ENCODE peak calls at places on chromosomes 2 and 18, in four cellular contexts. L is neural progenitor cell, E is AG04450, Z is hepatocyte. U is an unnamed sample.
A peak's percentile ranks its signal among the peaks of the same experiment; 100 is the strongest.

GRCh38 chr18:36592282-36592681 is 236.5 kb downstream of the TPGS2 start:
- DNase-seq in L (no peak), E (no peak), Z (no peak), U (no peak)

GRCh38 chr2:73112026-73112912 is 479 bp downstream of the RAB11FIP5 start:
- DNase-seq in L (peak; percentile 79), E (no peak), Z (peak; percentile 73), U (peak; percentile 27)

GRCh38 chr18:41370740-41371623 is 584.1 kb upstream of the PIK3C3 start:
- DNase-seq in L (no peak), E (no peak), Z (no peak), U (no peak)

GRCh38 chr2:237137626-237138323 is 52.1 kb downstream of the COPS8 start:
- DNase-seq in L (peak; percentile 74), E (no peak), Z (no peak), U (no peak)

GRCh38 chr2:218387369-218388194 is 5.5 kb downstream of the SLC11A1 start:
- DNase-seq in L (peak; percentile 79), E (peak; percentile 61), Z (peak; percentile 93), U (peak; percentile 43)

GRCh38 chr2:42101641-42102605 is 54.1 kb downstream of the PKDCC start:
- DNase-seq in L (peak; percentile 52), E (peak; percentile 80), Z (peak; percentile 80), U (peak; percentile 90)

GRCh38 chr18:57434536-57435494 is at the start of gene ONECUT2:
- DNase-seq in L (peak; percentile 99), E (peak; percentile 46), Z (peak; percentile 97), U (peak; percentile 79)

GRCh38 chr2:202609381-202610145 is 25.2 kb upstream of the FAM117B start:
- DNase-seq in L (no peak), E (no peak), Z (no peak), U (peak; percentile 33)

GRCh38 chr18:34933880-34934689 is 107.1 kb upstream of the MAPRE2 start:
- DNase-seq in L (no peak), E (no peak), Z (no peak), U (no peak)

GRCh38 chr18:49858309-49859005 is 45.1 kb upstream of the ACAA2 start:
- DNase-seq in L (peak; percentile 79), E (peak; percentile 38), Z (peak; percentile 86), U (peak; percentile 74)

GRCh38 chr2:75007819-75008218 is 49.4 kb downstream of the POLE4 start:
- DNase-seq in L (no peak), E (no peak), Z (no peak), U (no peak)

GRCh38 chr2:37306024-37306423 is 18.6 kb downstream of the PRKD3 start:
- DNase-seq in L (no peak), E (no peak), Z (peak; percentile 23), U (no peak)

GRCh38 chr2:241314181-241314932 is 1.1 kb downstream of the HDLBP start:
- DNase-seq in L (no peak), E (peak; percentile 11), Z (no peak), U (no peak)

GRCh38 chr2:111662771-111663470 is 221.1 kb downstream of the ANAPC1 start:
- DNase-seq in L (no peak), E (no peak), Z (no peak), U (peak; percentile 52)

GRCh38 chr2:14743883-14744282 is 111.4 kb downstream of the LRATD1 start:
- DNase-seq in L (no peak), E (no peak), Z (peak; percentile 8), U (no peak)

GRCh38 chr18:21489119-21489750 is 111.3 kb downstream of the ESCO1 start:
- DNase-seq in L (peak; percentile 61), E (peak; percentile 13), Z (peak; percentile 80), U (peak; percentile 46)

GRCh38 chr2:124810132-124810531 is 785.0 kb downstream of the CNTNAP5 start:
- DNase-seq in L (peak; percentile 77), E (no peak), Z (peak; percentile 70), U (no peak)

GRCh38 chr2:95695613-95696012 is 103.8 kb downstream of the TRIM43 start:
- DNase-seq in L (no peak), E (no peak), Z (no peak), U (no peak)

GRCh38 chr2:154329510-154329909 is 369.0 kb upstream of the KCNJ3 start:
- DNase-seq in L (no peak), E (no peak), Z (no peak), U (no peak)

GRCh38 chr2:136985044-136985443 is 219.7 kb downstream of the THSD7B start:
- DNase-seq in L (no peak), E (no peak), Z (peak; percentile 11), U (no peak)

GRCh38 chr2:95325590-95326432 is 28.7 kb downstream of the KCNIP3 start:
- DNase-seq in L (no peak), E (no peak), Z (no peak), U (no peak)

GRCh38 chr18:46481048-46481846 is 175.8 kb downstream of the LOXHD1 start:
- DNase-seq in L (peak; percentile 73), E (peak; percentile 18), Z (peak; percentile 69), U (peak; percentile 79)

GRCh38 chr18:74654637-74655036 is 57.0 kb downstream of the ZNF407 start:
- DNase-seq in L (no peak), E (no peak), Z (no peak), U (no peak)

GRCh38 chr18:25726278-25726677 is 364.1 kb downstream of the SS18 start:
- DNase-seq in L (no peak), E (peak; percentile 8), Z (no peak), U (no peak)

GRCh38 chr2:203077458-203077857 is 62.8 kb downstream of the NBEAL1 start:
- DNase-seq in L (no peak), E (no peak), Z (no peak), U (no peak)

GRCh38 chr2:143375376-143375880 is 246.2 kb downstream of the ARHGAP15 start:
- DNase-seq in L (no peak), E (no peak), Z (no peak), U (no peak)

GRCh38 chr2:54660752-54661151 is 62.7 kb upstream of the EML6 start:
- DNase-seq in L (no peak), E (no peak), Z (no peak), U (no peak)

GRCh38 chr2:95234286-95234785 is 27.0 kb downstream of the ZNF892 start:
- DNase-seq in L (no peak), E (no peak), Z (no peak), U (no peak)

GRCh38 chr18:59954746-59955145 is 55.0 kb downstream of the PMAIP1 start:
- DNase-seq in L (no peak), E (peak; percentile 24), Z (no peak), U (no peak)

GRCh38 chr2:75808039-75808438 is 97.3 kb upstream of the GCFC2 start:
- DNase-seq in L (no peak), E (no peak), Z (peak; percentile 36), U (no peak)

GRCh38 chr2:82968381-82968780 is 1490.7 kb downstream of the SUCLG1 start:
- DNase-seq in L (no peak), E (no peak), Z (no peak), U (no peak)

GRCh38 chr2:196849895-196850294 is 40.7 kb upstream of the C2orf66 start:
- DNase-seq in L (peak; percentile 11), E (no peak), Z (peak; percentile 13), U (no peak)

GRCh38 chr2:63544017-63544627 is 44.2 kb downstream of the WDPCP start:
- DNase-seq in L (peak; percentile 10), E (no peak), Z (no peak), U (no peak)

GRCh38 chr2:173205375-173205774 is 129.7 kb downstream of the MAP3K20 start:
- DNase-seq in L (no peak), E (no peak), Z (peak; percentile 25), U (no peak)

GRCh38 chr2:133658020-133658903 is 90.0 kb upstream of the NCKAP5 start:
- DNase-seq in L (peak; percentile 67), E (no peak), Z (no peak), U (no peak)

GRCh38 chr2:105597831-105598293 is 146.8 kb upstream of the NCK2 start:
- DNase-seq in L (no peak), E (no peak), Z (no peak), U (no peak)

GRCh38 chr2:108611021-108611420 is 76.8 kb downstream of the LIMS1 start:
- DNase-seq in L (no peak), E (no peak), Z (no peak), U (no peak)

GRCh38 chr2:71925268-71926097 is 222.2 kb downstream of the CYP26B1 start:
- DNase-seq in L (no peak), E (no peak), Z (peak; percentile 47), U (no peak)

GRCh38 chr18:24188120-24188519 is 49.3 kb downstream of the CABYR start:
- DNase-seq in L (no peak), E (no peak), Z (no peak), U (no peak)

GRCh38 chr18:24187049-24187448 is 48.2 kb downstream of the CABYR start:
- DNase-seq in L (no peak), E (no peak), Z (no peak), U (no peak)

GRCh38 chr18:24189007-24189528 is 50.2 kb downstream of the CABYR start:
- DNase-seq in L (no peak), E (no peak), Z (no peak), U (no peak)

GRCh38 chr18:24185805-24186204 is 46.9 kb downstream of the CABYR start:
- DNase-seq in L (no peak), E (no peak), Z (no peak), U (no peak)

DNA sequence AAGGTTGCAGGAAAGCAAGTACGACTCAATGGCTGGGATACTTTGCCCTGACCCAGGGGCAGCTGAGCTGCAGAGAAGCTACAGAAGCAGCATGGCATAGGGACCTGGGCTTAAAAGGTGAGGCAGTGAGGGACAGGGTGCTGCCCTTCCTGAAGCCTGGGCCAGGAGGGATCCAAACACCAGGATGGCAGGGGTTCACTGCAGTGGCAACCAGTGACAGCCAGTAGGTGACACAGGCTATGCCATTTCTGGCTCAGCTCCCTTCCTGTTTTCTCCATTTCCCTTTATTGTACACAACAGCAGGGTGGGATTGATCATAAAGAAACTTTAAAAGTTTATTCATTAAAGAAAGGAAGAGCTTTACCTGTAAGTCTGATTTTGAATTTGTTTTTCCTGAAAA is 48.8 kb downstream of the CABYR start:
- DNase-seq in L (no peak), E (no peak), Z (no peak), U (no peak)
- TF ChIP-seq CTCF in L (no peak), E (no peak), Z (no peak), U (no peak)

GRCh38 chr2:171541202-171541884 is 19.1 kb downstream of the CYBRD1 start:
- DNase-seq in L (no peak), E (no peak), Z (no peak), U (peak; percentile 23)
- TF ChIP-seq CTCF in L (peak; percentile 42), E (peak; percentile 50), Z (peak; percentile 20), U (no peak)

GRCh38 chr18:78995740-78996395 is 16.2 kb downstream of the SALL3 start:
- DNase-seq in L (no peak), E (no peak), Z (no peak), U (no peak)

GRCh38 chr18:78998350-78999055 is 18.9 kb downstream of the SALL3 start:
- DNase-seq in L (no peak), E (no peak), Z (no peak), U (no peak)

GRCh38 chr18:79001001-79001400 is 21.4 kb downstream of the SALL3 start:
- DNase-seq in L (no peak), E (no peak), Z (no peak), U (no peak)

GRCh38 chr18:78996741-78997490 is 17.3 kb downstream of the SALL3 start:
- DNase-seq in L (no peak), E (no peak), Z (no peak), U (no peak)

GRCh38 chr18:78999939-79000338 is 20.3 kb downstream of the SALL3 start:
- DNase-seq in L (no peak), E (no peak), Z (peak; percentile 51), U (no peak)
- TF ChIP-seq CTCF in L (no peak), E (no peak), Z (no peak), U (no peak)

GRCh38 chr2:121043827-121044222 is 241.2 kb downstream of the TFCP2L1 start:
- DNase-seq in L (no peak), E (no peak), Z (no peak), U (no peak)
- TF ChIP-seq CTCF in L (no peak), E (no peak), Z (no peak), U (no peak)

U was measured in activated CD8-positive, alpha-beta T cell treated with anti-CD3 and anti-CD28 coated beads for 36 hours.